ENCODE peak calls at places on chromosomes 5 and 9, in six cellular contexts. H is GM12865, Q is heart left ventricle, W is breast epithelium, J is GM23338, E is astrocyte of the spinal cord. A is an unnamed sample.

GRCh38 chr5:124952079-124952478 is 205.6 kb upstream of the ZNF608 start:
- DNase-seq in J (no peak), Q (no peak), E (no peak), W (no peak), H (peak), A (peak)

GRCh38 chr5:180595381-180596114 is 4.2 kb upstream of the SCGB3A1 start:
- DNase-seq in Q (no peak), H (no peak), W (no peak), E (no peak), J (no peak), A (no peak)

GRCh38 chr9:71446499-71447411 is 321.6 kb downstream of the CEMIP2 start:
- DNase-seq in H (peak), J (peak), Q (peak), W (no peak), E (peak), A (peak)

GRCh38 chr5:114657342-114658130 is 295.7 kb downstream of the KCNN2 start:
- DNase-seq in J (no peak), W (no peak), Q (no peak), E (no peak), H (no peak), A (no peak)

GRCh38 chr5:127254729-127255284 is 35.8 kb upstream of the MEGF10 start:
- DNase-seq in E (peak), J (no peak), W (no peak), H (no peak), Q (no peak), A (peak)

GRCh38 chr5:29085142-29085541 is 2046.8 kb upstream of the CDH9 start:
- DNase-seq in H (no peak), E (no peak), J (no peak), Q (no peak), W (no peak), A (no peak)

GRCh38 chr9:113474372-113474771 is 10.8 kb downstream of the RGS3 start:
- DNase-seq in H (no peak), Q (no peak), J (no peak), E (no peak), W (no peak), A (no peak)

GRCh38 chr9:107751522-107752235 is 262.1 kb upstream of the KLF4 start:
- DNase-seq in J (peak), Q (no peak), W (peak), E (peak), H (peak), A (peak)

GRCh38 chr5:31819926-31820516 is 181.1 kb downstream of the PDZD2 start:
- DNase-seq in E (no peak), Q (no peak), J (peak), H (no peak), W (no peak), A (no peak)

GRCh38 chr9:7977586-7977985 is 178.0 kb upstream of the DMAC1 start:
- DNase-seq in W (no peak), H (no peak), Q (no peak), E (no peak), J (no peak), A (no peak)

GRCh38 chr5:3954189-3954588 is 358.6 kb downstream of the IRX1 start:
- DNase-seq in W (no peak), E (no peak), Q (no peak), J (no peak), H (no peak), A (no peak)

GRCh38 chr5:141560725-141561483 is 57.9 kb downstream of the DIAPH1 start:
- DNase-seq in J (peak), E (peak), W (peak), Q (peak), H (no peak), A (peak)

GRCh38 chr9:72586388-72587160 is 65.2 kb downstream of the TMC1 start:
- DNase-seq in J (no peak), W (no peak), Q (no peak), E (peak), H (peak), A (peak)

GRCh38 chr5:36496471-36496870 is 109.9 kb upstream of the SLC1A3 start:
- DNase-seq in Q (no peak), E (no peak), J (no peak), H (no peak), W (no peak), A (no peak)

GRCh38 chr5:139574641-139575312 is 13.6 kb downstream of the UBE2D2 start:
- DNase-seq in J (peak), H (peak), Q (no peak), E (peak), W (no peak), A (no peak)

GRCh38 chr5:179192891-179193470 is 132.8 kb downstream of the ZNF354C start:
- DNase-seq in Q (no peak), J (no peak), H (no peak), W (no peak), E (no peak), A (no peak)

GRCh38 chr5:33848554-33848953 is 43.2 kb downstream of the ADAMTS12 start:
- DNase-seq in H (peak), W (no peak), E (no peak), J (no peak), Q (no peak), A (no peak)

GRCh38 chr5:130476325-130476724 is 572.1 kb downstream of the CHSY3 start:
- DNase-seq in H (no peak), W (no peak), Q (no peak), J (no peak), E (no peak), A (no peak)

GRCh38 chr5:58886315-58887207 is 303.7 kb downstream of the RAB3C start:
- DNase-seq in Q (peak), W (peak), H (peak), E (peak), J (peak), A (peak)

GRCh38 chr5:97388794-97389193 is 205.7 kb upstream of the RIOK2 start:
- DNase-seq in Q (no peak), E (peak), J (no peak), H (no peak), W (no peak), A (peak)

GRCh38 chr9:5510360-5510931 is at the start of gene PDCD1LG2:
- DNase-seq in Q (no peak), J (no peak), H (peak), W (no peak), E (peak), A (peak)

GRCh38 chr9:16688814-16689213 is 181.7 kb downstream of the BNC2 start:
- DNase-seq in H (no peak), J (no peak), Q (no peak), E (no peak), W (no peak), A (no peak)

GRCh38 chr9:94767331-94768099 is 41.0 kb downstream of the AOPEP start:
- DNase-seq in Q (no peak), H (peak), E (peak), J (no peak), W (no peak), A (no peak)

GRCh38 chr9:92607088-92607487 is 62.8 kb downstream of the IPPK start:
- DNase-seq in Q (peak), E (peak), W (no peak), H (peak), J (no peak), A (peak)

GRCh38 chr5:100706796-100707195 is 171.6 kb downstream of the FAM174A start:
- DNase-seq in E (peak), Q (no peak), J (peak), W (no peak), H (peak), A (no peak)

GRCh38 chr9:124263800-124264426 is 6.2 kb downstream of the NEK6 start:
- DNase-seq in W (no peak), Q (no peak), J (no peak), E (no peak), H (peak), A (no peak)

GRCh38 chr5:171630047-171630669 is 155.5 kb upstream of the SMIM23 start:
- DNase-seq in E (peak), W (no peak), H (no peak), J (peak), Q (peak), A (peak)
- H3K4me3 ChIP-seq in E (peak), W (no peak), H (no peak), J (peak), Q (no peak), A (peak)

DNA sequence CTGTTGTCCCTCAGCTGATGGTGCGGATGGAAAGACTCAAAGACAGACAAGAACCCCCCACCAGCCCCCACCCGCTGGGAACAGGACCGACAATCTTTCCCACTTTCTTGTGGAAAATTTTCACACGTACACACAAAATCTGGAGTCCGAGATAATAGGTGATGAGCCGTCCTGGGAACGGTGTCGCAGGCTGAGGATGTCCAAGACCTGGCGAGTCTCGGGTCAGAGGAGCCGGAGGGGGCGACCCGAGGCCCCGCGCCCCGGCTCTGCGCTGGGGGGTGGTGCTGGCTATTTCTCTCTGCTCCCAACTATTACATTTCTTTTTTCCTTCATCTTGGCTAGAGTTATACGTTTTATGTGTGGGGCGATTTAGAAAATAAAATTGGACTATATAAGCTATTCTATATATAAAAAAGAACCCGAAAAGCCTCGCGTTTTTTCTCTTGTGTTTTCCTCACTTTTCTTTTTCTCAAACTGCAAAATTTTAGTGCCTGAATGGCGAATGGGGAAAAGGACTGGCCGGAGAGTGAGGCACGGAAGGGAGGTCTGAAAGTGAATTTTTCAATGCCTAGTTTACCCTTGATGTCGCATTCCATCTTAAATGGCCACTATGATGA is 188.8 kb downstream of the MEF2C start:
- DNase-seq in H (no peak), E (no peak), J (no peak), W (no peak), Q (no peak), A (no peak)
- H3K4me3 ChIP-seq in H (no peak), E (no peak), J (peak), W (no peak), Q (no peak), A (no peak)

DNA sequence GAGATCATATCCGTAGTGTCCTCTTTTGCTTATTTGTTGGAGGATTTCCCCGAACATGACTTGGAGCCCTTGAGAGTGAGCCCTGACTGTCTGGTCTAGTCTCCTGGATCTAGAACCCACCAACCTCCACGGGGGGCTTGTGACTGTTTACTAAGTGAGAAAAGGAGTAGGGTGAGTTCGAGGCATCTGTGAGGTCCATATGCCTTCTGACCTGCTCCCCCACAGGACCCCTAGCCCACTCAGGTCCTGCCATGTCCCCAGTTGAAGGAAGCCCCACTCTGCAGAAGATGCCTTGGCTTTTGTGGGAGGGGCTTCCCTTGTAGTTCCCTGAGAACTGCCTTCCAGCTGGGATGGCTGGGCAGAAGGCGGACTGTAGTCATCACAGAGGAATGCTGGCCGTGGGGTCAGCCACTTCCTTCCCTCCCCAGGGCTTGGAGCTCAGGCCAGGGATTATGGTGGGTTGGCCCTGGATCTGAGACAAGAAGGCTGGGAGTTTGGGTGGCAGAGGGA is 7.0 kb upstream of the IRF1 start:
- DNase-seq in E (peak), W (peak), Q (peak), J (peak), H (no peak), A (peak)
- H3K4me3 ChIP-seq in E (peak), W (peak), Q (peak), J (peak), H (peak), A (peak)

DNA sequence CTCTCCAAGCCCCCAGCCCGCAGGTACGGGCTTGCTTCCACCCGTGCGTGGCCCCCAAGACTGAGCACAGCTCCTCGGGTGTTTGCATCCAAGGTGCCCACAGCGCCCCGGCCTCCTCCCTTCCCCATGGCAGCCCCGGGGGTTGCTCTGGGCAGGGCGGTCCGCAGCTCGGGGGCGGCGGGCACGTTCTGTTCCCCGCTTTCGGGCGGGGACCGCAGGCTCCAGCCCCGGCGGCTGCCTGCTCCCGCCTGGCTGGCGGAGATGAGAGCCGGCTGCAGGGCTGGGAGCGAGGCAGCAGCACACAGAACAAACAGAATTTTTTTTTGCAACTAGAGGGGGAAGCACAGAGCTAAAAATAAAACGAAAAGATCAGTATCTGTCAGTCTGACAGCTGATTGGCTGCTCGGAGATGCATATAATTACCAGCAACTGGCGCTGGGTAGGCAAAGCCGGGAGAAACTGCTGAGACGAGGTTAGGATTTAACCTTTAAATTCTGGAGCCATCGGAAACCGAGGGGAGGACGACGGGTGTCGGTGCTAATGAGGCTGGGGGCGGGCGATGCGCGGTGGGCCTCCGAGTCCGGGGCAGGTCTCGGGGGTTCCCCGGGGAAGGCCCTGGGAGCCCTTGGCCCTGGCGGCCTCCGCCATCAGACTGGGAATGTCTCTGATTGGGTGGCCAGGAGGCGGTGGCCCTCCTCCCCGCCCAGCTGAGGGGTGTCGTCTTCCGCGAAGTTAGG is 142.7 kb upstream of the IER5L start:
- DNase-seq in H (peak), E (peak), W (no peak), Q (peak), J (peak), A (peak)
- H3K4me3 ChIP-seq in H (peak), E (no peak), W (peak), Q (peak), J (peak), A (peak)

GRCh38 chr5:38738898-38739743 is 106.7 kb upstream of the OSMR start:
- DNase-seq in J (no peak), E (peak), W (no peak), H (no peak), Q (no peak), A (no peak)

GRCh38 chr5:38745836-38746732 is 99.7 kb upstream of the OSMR start:
- DNase-seq in E (no peak), H (no peak), W (no peak), J (no peak), Q (no peak), A (no peak)

GRCh38 chr5:38742821-38743220 is 103.0 kb upstream of the OSMR start:
- DNase-seq in E (no peak), J (no peak), H (no peak), W (no peak), Q (no peak), A (no peak)

DNA sequence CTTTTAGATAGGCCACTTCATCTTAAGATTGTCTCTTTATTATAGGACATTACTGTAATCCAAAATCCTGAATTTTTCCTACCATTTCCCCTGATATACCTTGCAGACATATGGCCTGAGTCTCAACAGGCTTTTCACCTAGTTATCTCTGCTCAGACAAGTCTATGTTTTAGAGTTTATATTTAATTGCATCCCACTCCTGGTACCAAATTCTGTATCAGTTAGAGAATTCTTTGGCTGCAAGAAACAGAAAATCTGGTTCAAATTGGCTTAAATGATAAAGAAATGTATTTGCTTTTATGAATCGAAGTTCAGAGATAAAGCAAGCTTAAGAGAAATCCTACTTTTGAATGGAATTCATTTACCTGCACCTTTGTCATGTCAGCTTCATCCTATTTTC is 102.2 kb upstream of the OSMR start:
- DNase-seq in H (no peak), E (no peak), Q (no peak), W (no peak), J (no peak), A (no peak)
- H3K4me3 ChIP-seq in H (no peak), E (no peak), Q (no peak), W (no peak), J (no peak), A (no peak)

A was measured in brain microvascular endothelial cell.